ENCODE peak calls at places on chromosomes 6 and 20, in six cellular contexts. G, I, U, Q, N and S are unnamed samples.
A peak's percentile ranks its signal among the peaks of the same experiment; 100 is the strongest.

GRCh38 chr6:151958332-151958731 is 150.8 kb downstream of the ESR1 start:
- DNase-seq in N (no peak), U (peak; percentile 57), G (no peak), I (no peak), Q (no peak), S (no peak)

GRCh38 chr6:89887452-89888137 is 6.7 kb upstream of the GJA10 start:
- DNase-seq in G (no peak), N (peak; percentile 47), I (no peak), U (peak; percentile 2), Q (no peak), S (no peak)

GRCh38 chr6:29720863-29721262 is 2.4 kb upstream of the HLA-F start:
- DNase-seq in G (no peak), N (peak; percentile 52), U (peak; percentile 34), I (no peak), Q (peak; percentile 60), S (no peak)

GRCh38 chr6:33000053-33000452 is 9.3 kb downstream of the HLA-DOA start:
- DNase-seq in Q (peak; percentile 67), I (no peak), N (peak; percentile 49), U (peak; percentile 55), G (no peak), S (no peak)

GRCh38 chr20:46317685-46318177 is 9.4 kb upstream of the CDH22 start:
- DNase-seq in U (no peak), Q (no peak), G (no peak), I (no peak), N (no peak), S (no peak)

GRCh38 chr6:135173989-135174484 is 7.1 kb upstream of the MYB start:
- DNase-seq in Q (no peak), I (no peak), U (no peak), N (no peak), G (no peak), S (no peak)

GRCh38 chr6:82076855-82077254 is 170.7 kb downstream of the IBTK start:
- DNase-seq in I (no peak), Q (no peak), U (peak; percentile 20), N (no peak), G (no peak), S (no peak)

GRCh38 chr6:30748851-30749540 is 4.6 kb upstream of the IER3 start:
- DNase-seq in G (no peak), N (peak; percentile 84), I (no peak), Q (no peak), U (peak; percentile 85), S (no peak)

GRCh38 chr6:28336284-28337024 is 506 bp upstream of the ZSCAN31 start:
- DNase-seq in N (peak; percentile 82), U (peak; percentile 89), G (peak; percentile 73), I (no peak), Q (no peak), S (no peak)

GRCh38 chr20:50837532-50838321 is 42.9 kb downstream of the BCAS4 start:
- DNase-seq in Q (no peak), N (no peak), U (no peak), I (no peak), G (no peak), S (no peak)

GRCh38 chr20:13035399-13036173 is 26.8 kb downstream of the SPTLC3 start:
- DNase-seq in G (no peak), U (no peak), N (no peak), Q (no peak), I (no peak), S (no peak)

GRCh38 chr6:31822038-31822821 is 5.3 kb upstream of the HSPA1B start:
- DNase-seq in U (peak; percentile 87), N (peak; percentile 80), I (peak; percentile 55), Q (peak; percentile 58), G (peak; percentile 95), S (peak; percentile 46)

GRCh38 chr6:14727494-14728395 is 518.1 kb upstream of the JARID2 start:
- DNase-seq in Q (no peak), N (no peak), I (no peak), U (no peak), G (peak; percentile 58), S (no peak)

GRCh38 chr6:167945937-167946485 is 51.5 kb upstream of the KIF25 start:
- DNase-seq in U (peak; percentile 58), I (no peak), G (no peak), N (no peak), Q (no peak), S (no peak)

GRCh38 chr20:13297105-13297899 is 76.2 kb downstream of the ISM1 start:
- DNase-seq in U (no peak), I (no peak), N (no peak), Q (no peak), G (no peak), S (no peak)

GRCh38 chr6:12324096-12324495 is 33.9 kb downstream of the EDN1 start:
- DNase-seq in N (peak; percentile 86), G (no peak), U (peak; percentile 100), Q (no peak), I (no peak), S (no peak)

GRCh38 chr6:24797596-24798216 is 1.0 kb downstream of the ARMH2 start:
- DNase-seq in U (no peak), Q (no peak), G (no peak), N (no peak), I (no peak), S (no peak)

GRCh38 chr6:16803294-16804006 is 42.2 kb upstream of the ATXN1 start:
- DNase-seq in I (no peak), G (peak; percentile 82), Q (peak; percentile 73), U (peak; percentile 68), N (no peak), S (no peak)

GRCh38 chr6:56904068-56904467 is 50.8 kb upstream of the BEND6 start:
- DNase-seq in Q (no peak), N (no peak), G (no peak), I (no peak), U (peak; percentile 71), S (no peak)

GRCh38 chr20:44017905-44018683 is 103.4 kb downstream of the TOX2 start:
- DNase-seq in N (peak; percentile 91), G (peak; percentile 21), Q (no peak), U (peak; percentile 86), I (no peak), S (no peak)

GRCh38 chr20:50163570-50164317 is 10.2 kb upstream of the PEDS1 start:
- DNase-seq in N (peak; percentile 35), G (no peak), Q (no peak), U (peak; percentile 42), I (no peak), S (no peak)

GRCh38 chr6:39688494-39688893 is 36.7 kb downstream of the KIF6 start:
- DNase-seq in U (peak; percentile 41), G (no peak), I (no peak), Q (no peak), N (no peak), S (no peak)

GRCh38 chr6:156262014-156262413 is 515.2 kb upstream of the ARID1B start:
- DNase-seq in N (peak; percentile 43), U (peak; percentile 17), G (no peak), I (no peak), Q (no peak), S (no peak)

GRCh38 chr6:129370268-129370916 is 339.6 kb downstream of the ARHGAP18 start:
- DNase-seq in G (peak; percentile 61), U (peak; percentile 53), I (no peak), N (peak; percentile 44), Q (peak; percentile 24), S (no peak)

GRCh38 chr20:62804021-62804631 is 509 bp upstream of the OGFR start:
- DNase-seq in Q (no peak), U (no peak), I (no peak), N (no peak), G (no peak), S (no peak)

GRCh38 chr20:24817351-24817750 is 131.7 kb upstream of the CST7 start:
- DNase-seq in Q (no peak), U (no peak), G (no peak), I (no peak), N (no peak), S (no peak)

GRCh38 chr20:57772349-57772964 is 62.6 kb upstream of the PMEPA1 start:
- DNase-seq in I (no peak), G (no peak), U (peak; percentile 90), Q (peak; percentile 27), N (no peak), S (peak; percentile 22)

GRCh38 chr6:101711518-101711917 is 318.0 kb downstream of the GRIK2 start:
- DNase-seq in Q (no peak), U (no peak), N (no peak), G (no peak), I (no peak), S (no peak)